ENCODE peak calls at places on chromosome 3, in five cellular contexts. H is A549, N is HepG2, O is body of pancreas, Z is right lobe of liver. Q is an unnamed sample. For H3K4me1, the result is how much of the 10 kb centered on the place peaks cover.

GRCh38 chr3:18657858-18658820 is 233.0 kb upstream of the SATB1 start:
- ATAC-seq in O (peak), Z (no peak), H (no peak), N (no peak), Q (no peak)

GRCh38 chr3:59451800-59452741 is 402.2 kb upstream of the CFAP20DC start:
- ATAC-seq in Z (no peak), H (no peak), O (no peak), N (no peak), Q (no peak)

GRCh38 chr3:149375164-149375823 is 2.2 kb downstream of the TM4SF1 start:
- ATAC-seq in Z (peak), N (no peak), H (peak), O (no peak), Q (no peak)

GRCh38 chr3:159783780-159784747 is 204.6 kb upstream of the IL12A start:
- ATAC-seq in N (no peak), Z (no peak), H (no peak), O (no peak), Q (peak)

GRCh38 chr3:69649120-69649519 is 90.1 kb upstream of the MITF start:
- ATAC-seq in O (no peak), Z (peak), H (peak), N (no peak), Q (no peak)

GRCh38 chr3:43399034-43399433 is 112.7 kb downstream of the SNRK start:
- ATAC-seq in H (no peak), N (no peak), O (no peak), Z (no peak), Q (no peak)

GRCh38 chr3:169264711-169265110 is 398.8 kb downstream of the MECOM start:
- ATAC-seq in N (no peak), O (peak), H (no peak), Z (peak), Q (no peak)

GRCh38 chr3:17033516-17034168 is 148.9 kb downstream of the PLCL2 start:
- ATAC-seq in H (no peak), Z (no peak), N (no peak), O (no peak), Q (no peak)

GRCh38 chr3:124565013-124565412 is 165.2 kb upstream of the UMPS start:
- ATAC-seq in O (peak), H (peak), N (peak), Z (peak), Q (peak)

GRCh38 chr3:185397676-185398075 is 34.7 kb downstream of the MAP3K13 start:
- ATAC-seq in Z (no peak), O (no peak), N (no peak), H (no peak), Q (no peak)

GRCh38 chr3:53221827-53222182 is 34.0 kb downstream of the TKT start:
- ATAC-seq in N (no peak), O (no peak), H (no peak), Z (no peak), Q (no peak)
- TF ChIP-seq POLR2A in N (no peak), O (no peak), H (no peak), Z (no peak), Q (no peak)

DNA sequence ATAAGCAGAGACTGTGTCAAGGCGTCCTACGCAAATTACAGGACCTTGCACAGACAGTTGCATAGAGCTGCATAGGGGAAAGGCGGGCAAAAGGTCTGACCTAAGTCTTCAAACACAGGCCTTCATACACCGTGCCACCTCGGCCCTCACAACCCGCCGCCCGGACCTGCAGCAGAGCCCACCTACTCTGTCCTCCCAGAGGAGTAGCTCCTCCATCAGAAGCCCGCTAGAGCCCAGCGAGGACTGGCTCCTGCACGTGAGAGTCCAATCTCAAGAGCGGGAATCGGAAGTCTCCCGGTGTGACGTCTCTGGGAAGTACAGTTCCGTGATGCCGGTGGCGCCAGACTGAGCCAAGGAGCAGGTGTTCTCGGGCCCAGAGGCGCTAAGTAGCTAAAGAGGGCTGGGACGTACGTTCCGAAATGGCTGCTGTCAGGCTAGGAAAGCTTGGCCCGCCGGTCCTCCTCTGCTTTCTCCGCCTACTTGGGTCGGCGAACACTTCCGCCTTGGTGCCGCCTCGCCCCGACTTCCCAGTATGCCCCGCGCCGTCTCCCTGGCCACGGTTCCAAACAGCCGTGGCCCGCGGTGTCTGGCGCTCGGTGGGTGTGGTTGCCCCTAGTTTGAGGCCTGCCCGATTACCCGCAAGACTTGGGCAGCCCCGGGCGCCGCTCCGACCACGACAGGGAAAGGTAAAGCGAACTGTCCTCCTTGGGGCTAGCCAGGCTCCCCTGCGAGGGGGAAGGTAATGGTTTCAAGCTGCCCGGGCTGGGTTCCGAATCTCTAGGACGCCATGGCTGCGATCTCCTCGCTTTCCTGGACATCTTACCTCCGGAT is at the start of the genes ASTE1 and NEK11:
- ATAC-seq in Z (peak), H (peak), O (peak), N (peak), Q (peak)
- H3K4me1 ChIP-seq in Z (under half), H (under half), O (under half), N (under half), Q (under half)

GRCh38 chr3:50334339-50335075 is 6.1 kb downstream of the RASSF1 start:
- ATAC-seq in O (no peak), N (no peak), Z (no peak), H (no peak), Q (no peak)
- H3K27ac ChIP-seq in O (peak), N (no peak), Z (peak), H (no peak), Q (peak)

GRCh38 chr3:15011174-15011573 is 53.9 kb downstream of the MRPS25 start:
- ATAC-seq in H (no peak), Z (no peak), N (no peak), O (no peak), Q (no peak)

GRCh38 chr3:15017191-15017590 is 47.9 kb downstream of the MRPS25 start:
- ATAC-seq in O (no peak), H (no peak), Z (no peak), N (no peak), Q (no peak)

GRCh38 chr3:15010664-15011063 is 54.5 kb downstream of the MRPS25 start:
- ATAC-seq in O (no peak), H (no peak), N (no peak), Z (no peak), Q (no peak)

GRCh38 chr3:15014606-15015328 is 50.3 kb downstream of the MRPS25 start:
- ATAC-seq in N (no peak), H (no peak), O (no peak), Z (no peak), Q (no peak)

DNA sequence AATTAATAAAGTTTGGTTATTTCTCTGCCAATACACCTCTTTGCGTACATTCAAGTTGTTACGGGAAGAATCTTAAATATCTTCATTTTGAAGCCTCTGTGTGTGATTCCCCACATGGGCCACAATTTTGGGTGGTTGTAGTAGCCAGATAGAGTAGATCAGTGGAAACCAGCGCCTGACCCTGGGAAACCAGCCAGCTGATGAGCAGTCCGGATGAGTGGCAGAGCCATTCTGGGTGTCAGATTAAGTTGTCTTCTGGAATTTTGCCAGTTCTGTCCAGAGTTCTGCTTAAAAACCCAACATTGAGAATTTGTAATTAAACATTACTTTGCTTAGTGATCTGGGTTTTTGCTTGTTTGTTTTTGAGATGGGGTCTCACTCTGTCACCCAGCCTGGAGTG is 49.7 kb downstream of the MRPS25 start:
- ATAC-seq in Z (peak), H (no peak), O (no peak), N (no peak), Q (no peak)
- TF ChIP-seq POLR2A in Z (no peak), H (no peak), O (no peak), N (no peak), Q (no peak)

GRCh38 chr3:156693166-156693565 is 18.8 kb downstream of the TIPARP start:
- ATAC-seq in O (no peak), Z (no peak), H (peak), N (no peak), Q (no peak)
- H3K4me1 ChIP-seq in O (under half), Z (under half), H (half or more), N (under half), Q (under half)

GRCh38 chr3:56309465-56309864 is 158.8 kb downstream of the ERC2 start:
- ATAC-seq in H (no peak), N (no peak), O (no peak), Z (no peak), Q (no peak)
- H3K27ac ChIP-seq in H (no peak), N (no peak), O (no peak), Z (no peak), Q (no peak)

GRCh38 chr3:48446425-48447193 is at the start of gene ATRIP:
- ATAC-seq in N (peak), Z (peak), H (peak), O (peak), Q (peak)
- TF ChIP-seq POLR2A in N (peak), Z (peak), H (peak), O (peak), Q (peak)